ENCODE peak calls at places on chromosomes 12 and 14, in nine cellular contexts. Z is choroid plexus epithelial cell, A is putamen, Y is renal cortical epithelial cell, D is H9, C is ELR, H is GM04504, B is HS-5, V is lung microvascular endothelial cell. F is an unnamed sample.

GRCh38 chr12:88416786-88417185 is 163.5 kb downstream of the KITLG start:
- DNase-seq in C (peak), H (no peak), A (no peak), Z (no peak), Y (no peak), V (no peak), B (no peak), D (no peak), F (no peak)

GRCh38 chr14:45332360-45332988 is 79.5 kb upstream of the MIS18BP1 start:
- DNase-seq in Y (no peak), H (no peak), V (no peak), Z (no peak), A (no peak), D (no peak), C (no peak), B (no peak), F (no peak)

GRCh38 chr14:53391631-53392030 is 238.5 kb upstream of the DDHD1 start:
- DNase-seq in C (peak), D (no peak), Y (peak), V (peak), B (peak), A (no peak), H (no peak), Z (peak), F (no peak)

GRCh38 chr14:97166497-97166896 is 369.3 kb downstream of the VRK1 start:
- DNase-seq in A (no peak), V (no peak), Y (no peak), D (no peak), Z (no peak), B (no peak), H (no peak), C (no peak), F (no peak)

GRCh38 chr12:62379026-62379722 is 87.5 kb upstream of the MON2 start:
- DNase-seq in Z (peak), B (no peak), Y (peak), C (no peak), V (no peak), H (peak), A (no peak), D (no peak), F (no peak)

GRCh38 chr12:112916270-112916669 is 9.5 kb downstream of the OAS1 start:
- DNase-seq in A (no peak), C (peak), H (no peak), B (no peak), V (no peak), Z (peak), D (no peak), Y (peak), F (no peak)

GRCh38 chr12:112381421-112381897 is 772 bp downstream of the HECTD4 start:
- DNase-seq in D (peak), B (no peak), V (peak), A (no peak), H (no peak), Z (peak), C (peak), Y (no peak), F (no peak)

GRCh38 chr12:21683115-21683514 is 25.5 kb upstream of the LDHB start:
- DNase-seq in Z (no peak), A (no peak), C (no peak), B (no peak), H (no peak), V (no peak), Y (no peak), D (no peak), F (no peak)

GRCh38 chr14:37973031-37973908 is 234.4 kb upstream of the SSTR1 start:
- DNase-seq in H (no peak), A (no peak), B (peak), V (no peak), C (peak), Z (no peak), Y (peak), D (no peak), F (no peak)

GRCh38 chr12:123973552-123974341 is 732 bp downstream of the ZNF664 start:
- DNase-seq in C (peak), B (no peak), H (no peak), A (no peak), V (peak), Y (peak), Z (no peak), D (peak), F (peak)

GRCh38 chr12:74071182-74071581 is 466.5 kb upstream of the ATXN7L3B start:
- DNase-seq in A (no peak), H (no peak), Z (no peak), C (no peak), D (no peak), Y (no peak), B (no peak), V (no peak), F (no peak)

GRCh38 chr12:15220451-15220850 is 766 bp downstream of the RERG start:
- DNase-seq in A (no peak), V (no peak), Z (no peak), C (no peak), Y (no peak), B (no peak), D (no peak), H (no peak), F (no peak)

GRCh38 chr14:66395300-66395699 is 90.9 kb upstream of the CCDC196 start:
- DNase-seq in C (no peak), A (no peak), Z (no peak), V (no peak), D (no peak), B (no peak), Y (peak), H (no peak), F (no peak)

GRCh38 chr14:42123526-42123925 is 516.9 kb downstream of the LRFN5 start:
- DNase-seq in A (no peak), C (no peak), D (no peak), V (no peak), Y (no peak), H (no peak), B (no peak), Z (no peak), F (no peak)

GRCh38 chr14:72606879-72607278 is 287.0 kb downstream of the DPF3 start:
- DNase-seq in B (no peak), Z (no peak), V (no peak), C (peak), H (no peak), A (no peak), Y (no peak), D (no peak), F (no peak)

GRCh38 chr12:13530966-13531365 is 334.4 kb downstream of the EMP1 start:
- DNase-seq in V (no peak), Z (no peak), D (no peak), A (no peak), Y (no peak), C (no peak), H (no peak), B (no peak), F (no peak)

GRCh38 chr12:45284096-45284901 is 68.4 kb downstream of the ANO6 start:
- DNase-seq in C (peak), Z (peak), D (peak), B (no peak), Y (peak), V (peak), H (no peak), A (no peak), F (no peak)

GRCh38 chr14:75459099-75459741 is 31.4 kb downstream of the JDP2 start:
- DNase-seq in C (no peak), A (peak), V (no peak), H (no peak), Y (peak), Z (no peak), B (no peak), D (no peak), F (no peak)

GRCh38 chr12:75478395-75478794 is 2.2 kb upstream of the GLIPR1 start:
- DNase-seq in C (no peak), A (no peak), Z (peak), H (no peak), Y (peak), V (no peak), D (no peak), B (peak), F (no peak)

GRCh38 chr14:74569387-74569786 is 42.6 kb downstream of the LTBP2 start:
- DNase-seq in A (no peak), Z (no peak), H (no peak), V (no peak), Y (no peak), D (no peak), B (no peak), C (no peak), F (no peak)

GRCh38 chr14:60641722-60642269 is 7.5 kb downstream of the SIX1 start:
- DNase-seq in D (no peak), Y (no peak), V (no peak), Z (no peak), C (no peak), A (no peak), B (no peak), H (no peak), F (no peak)

GRCh38 chr12:113207621-113208040 is 13.6 kb upstream of the TPCN1 start:
- DNase-seq in V (no peak), Z (peak), B (no peak), H (no peak), A (no peak), D (no peak), C (no peak), Y (no peak), F (no peak)

GRCh38 chr12:112855375-112855774 is 51.4 kb upstream of the OAS1 start:
- DNase-seq in Y (peak), B (no peak), A (no peak), Z (peak), D (peak), H (no peak), V (peak), C (peak), F (no peak)

GRCh38 chr12:116018282-116018681 is 259.2 kb downstream of the MED13L start:
- DNase-seq in V (no peak), Y (no peak), H (no peak), C (no peak), B (no peak), Z (no peak), A (no peak), D (no peak), F (no peak)

GRCh38 chr12:80044694-80045046 is 54.7 kb upstream of the OTOGL start:
- DNase-seq in D (no peak), H (peak), V (peak), C (peak), Z (peak), Y (peak), B (peak), A (no peak), F (no peak)

GRCh38 chr14:36502558-36503508 is 17.2 kb downstream of the NKX2-1 start:
- DNase-seq in C (no peak), B (no peak), V (no peak), D (no peak), H (no peak), Z (no peak), A (no peak), Y (no peak), F (no peak)

GRCh38 chr14:77549451-77549850 is 50.8 kb upstream of the ISM2 start:
- DNase-seq in Z (no peak), Y (no peak), C (no peak), V (no peak), H (no peak), B (no peak), D (no peak), A (no peak), F (no peak)

F was measured in progenitor cell of endocrine pancreas.